ENCODE peak calls at places on chromosomes 3 and 15, in four cellular contexts. C is psoas muscle, E is MM.1S, O is transverse colon. L is an unnamed sample.

GRCh38 chr3:114595521-114596028 is 301.7 kb downstream of the TIGIT start:
- DNase-seq in C (no peak), E (no peak), O (no peak), L (no peak)

GRCh38 chr15:35958021-35958420 is 412.1 kb upstream of the DPH6 start:
- DNase-seq in C (no peak), E (no peak), O (no peak), L (no peak)

GRCh38 chr3:157388051-157388450 is 48.6 kb upstream of the PTX3 start:
- DNase-seq in C (no peak), E (no peak), O (no peak), L (no peak)

GRCh38 chr15:63970723-63971426 is 75.4 kb downstream of the DAPK2 start:
- DNase-seq in C (peak; percentile 69), E (peak; percentile 73), O (no peak), L (no peak)

GRCh38 chr3:176562381-176562780 is 634.9 kb downstream of the TBL1XR1 start:
- DNase-seq in C (no peak), E (no peak), O (no peak), L (no peak)

GRCh38 chr3:23726811-23727548 is 78.8 kb upstream of the UBE2E1 start:
- DNase-seq in C (no peak), E (peak; percentile 73), O (no peak), L (no peak)

GRCh38 chr15:32908921-32909320 is 191.1 kb downstream of the GREM1 start:
- DNase-seq in C (no peak), E (no peak), O (no peak), L (no peak)

GRCh38 chr3:182954553-182954952 is 25.8 kb downstream of the DCUN1D1 start:
- DNase-seq in C (no peak), E (no peak), O (no peak), L (no peak)

GRCh38 chr15:41154412-41154811 is 38.3 kb upstream of the INO80 start:
- DNase-seq in C (no peak), E (no peak), O (no peak), L (no peak)

GRCh38 chr15:101201411-101202174 is 50.3 kb downstream of the CHSY1 start:
- DNase-seq in C (peak; percentile 92), E (no peak), O (peak; percentile 67), L (peak; percentile 99)

GRCh38 chr3:42979044-42979962 is at the start of gene GASK1A:
- DNase-seq in C (peak; percentile 78), E (peak; percentile 6), O (peak; percentile 37), L (peak; percentile 77)

GRCh38 chr3:68832680-68833079 is 99.7 kb downstream of the TAFA4 start:
- DNase-seq in C (no peak), E (no peak), O (no peak), L (no peak)

GRCh38 chr15:32717290-32718081 is at the start of gene GREM1:
- DNase-seq in C (peak; percentile 56), E (no peak), O (peak; percentile 17), L (no peak)

GRCh38 chr3:11434017-11434526 is 161.9 kb downstream of the ATG7 start:
- DNase-seq in C (peak; percentile 56), E (no peak), O (peak; percentile 15), L (peak; percentile 82)

GRCh38 chr3:108006077-108006675 is 84.7 kb downstream of the CD47 start:
- DNase-seq in C (no peak), E (no peak), O (peak; percentile 78), L (no peak)

GRCh38 chr15:100919481-100920405 is 586 bp downstream of the LRRK1 start:
- DNase-seq in C (no peak), E (peak; percentile 37), O (peak; percentile 39), L (no peak)

GRCh38 chr15:101099183-101099582 is 152.7 kb downstream of the CHSY1 start:
- DNase-seq in C (peak; percentile 12), E (no peak), O (no peak), L (no peak)

GRCh38 chr3:49812916-49813496 is 747 bp downstream of the UBA7 start:
- DNase-seq in C (no peak), E (no peak), O (no peak), L (no peak)

GRCh38 chr15:40369971-40370370 is 12.0 kb downstream of the DISP2 start:
- DNase-seq in C (no peak), E (no peak), O (no peak), L (no peak)

GRCh38 chr15:33211409-33211808 is 16.9 kb upstream of the FMN1 start:
- DNase-seq in C (no peak), E (peak; percentile 39), O (peak; percentile 31), L (peak; percentile 78)

GRCh38 chr3:24005669-24006068 is 60.6 kb downstream of the NR1D2 start:
- DNase-seq in C (no peak), E (no peak), O (no peak), L (no peak)

GRCh38 chr3:115095236-115095635 is 51.9 kb downstream of the ZBTB20 start:
- DNase-seq in C (no peak), E (no peak), O (no peak), L (no peak)

GRCh38 chr15:92910451-92910850 is 10.3 kb downstream of the CHD2 start:
- DNase-seq in C (no peak), E (no peak), O (no peak), L (no peak)

DNA sequence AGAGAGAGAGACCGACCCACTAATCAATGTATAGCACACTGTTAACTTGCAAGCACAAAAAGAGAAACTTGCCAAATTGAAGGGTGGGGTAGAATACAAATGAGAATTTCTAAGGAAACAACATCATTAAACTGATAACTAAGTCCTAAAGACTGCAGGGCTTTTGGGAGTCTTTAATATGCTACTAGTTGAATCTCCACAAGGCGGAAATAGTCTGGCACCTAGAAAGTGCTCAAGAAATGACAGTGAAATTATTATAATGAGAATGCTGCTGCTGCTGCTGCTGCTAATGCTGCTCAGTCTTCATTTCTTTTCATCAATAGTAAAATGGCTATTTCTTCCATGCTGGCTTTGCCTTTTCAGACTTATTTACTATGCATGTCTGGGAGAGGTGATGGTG is 91.8 kb downstream of the BTD start:
- DNase-seq in C (no peak), E (no peak), O (no peak), L (no peak)
- TF ChIP-seq CTCF in C (no peak), E (no peak), O (peak; percentile 3), L (no peak)

GRCh38 chr3:187044206-187044605 is 95.1 kb downstream of the RPL39L start:
- DNase-seq in C (no peak), E (peak; percentile 19), O (no peak), L (no peak)
- H3K27ac ChIP-seq in C (peak overlapping the region; percentile 13), E (peak overlapping the region; percentile 61), O (peak overlapping the region; percentile 27), L (no peak overlapping the region)

GRCh38 chr15:25226360-25226759 is 212.5 kb downstream of the UBE3A start:
- DNase-seq in C (no peak), E (no peak), O (no peak), L (no peak)
- H3K9me3 ChIP-seq in C (no peaks in the 10 kb centered on the region), E (no peaks in the 10 kb centered on the region), O (peaks cover 4% of the 10 kb centered on the region), L (peaks cover 34% of the 10 kb centered on the region)

GRCh38 chr3:150653110-150653561 is 50.0 kb downstream of the SELENOT start:
- DNase-seq in C (no peak), E (no peak), O (no peak), L (no peak)
- TF ChIP-seq CTCF in C (no peak), E (no peak), O (no peak), L (no peak)